ENCODE peak calls at places on chromosomes 3 and 15, in four cellular contexts. H, X, B and Q are unnamed samples.

GRCh38 chr3:2137651-2138050 is 39.0 kb downstream of the CNTN4 start:
- DNase-seq in H (no peak), X (no peak), B (no peak), Q (no peak)

GRCh38 chr3:172749201-172749965 is 1.1 kb upstream of the ECT2 start:
- DNase-seq in H (peak), X (peak), B (no peak), Q (peak)

GRCh38 chr3:16448691-16449090 is 64.8 kb downstream of the RFTN1 start:
- DNase-seq in H (peak), X (peak), B (peak), Q (peak)

GRCh38 chr3:152870027-152870426 is 35.1 kb downstream of the P2RY1 start:
- DNase-seq in H (no peak), X (no peak), B (no peak), Q (no peak)

GRCh38 chr15:74829991-74830390 is 3.6 kb downstream of the CPLX3 start:
- DNase-seq in H (no peak), X (no peak), B (no peak), Q (no peak)

GRCh38 chr15:59688383-59688887 is 685 bp downstream of the BNIP2 start:
- DNase-seq in H (peak), X (peak), B (peak), Q (peak)

GRCh38 chr15:38486946-38487345 is 33.0 kb downstream of the FAM98B start:
- DNase-seq in H (no peak), X (peak), B (no peak), Q (no peak)

GRCh38 chr15:59260090-59260489 is 53.4 kb downstream of the LDHAL6B start:
- DNase-seq in H (no peak), X (no peak), B (no peak), Q (no peak)

GRCh38 chr3:9067352-9067975 is 104.2 kb upstream of the RAD18 start:
- DNase-seq in H (peak), X (peak), B (peak), Q (peak)

GRCh38 chr15:101657968-101658784 is 6.0 kb upstream of the TM2D3 start:
- DNase-seq in H (no peak), X (no peak), B (no peak), Q (no peak)

GRCh38 chr3:135559802-135560201 is 405.7 kb upstream of the PPP2R3A start:
- DNase-seq in H (no peak), X (no peak), B (no peak), Q (no peak)

GRCh38 chr15:52370010-52370409 is 74.4 kb upstream of the MYO5C start:
- DNase-seq in H (no peak), X (no peak), B (peak), Q (peak)

GRCh38 chr3:121724130-121724529 is 25.4 kb downstream of the GOLGB1 start:
- DNase-seq in H (no peak), X (no peak), B (no peak), Q (no peak)

GRCh38 chr3:180804871-180805430 is 107.5 kb upstream of the FXR1 start:
- DNase-seq in H (no peak), X (peak), B (no peak), Q (peak)

GRCh38 chr3:124774305-124774673 is 44.0 kb downstream of the UMPS start:
- DNase-seq in H (peak), X (peak), B (peak), Q (peak)

GRCh38 chr3:123038751-123039150 is 11.2 kb upstream of the SEMA5B start:
- DNase-seq in H (no peak), X (no peak), B (no peak), Q (no peak)

GRCh38 chr15:89099968-89100367 is 11.7 kb downstream of the ABHD2 start:
- DNase-seq in H (no peak), X (no peak), B (no peak), Q (no peak)

GRCh38 chr15:65583701-65584100 is 27.2 kb downstream of the INTS14 start:
- DNase-seq in H (no peak), X (peak), B (no peak), Q (peak)

GRCh38 chr3:62028236-62028635 is 345.1 kb downstream of the FEZF2 start:
- DNase-seq in H (no peak), X (no peak), B (no peak), Q (peak)

GRCh38 chr3:168269019-168269418 is 173.3 kb upstream of the GOLIM4 start:
- DNase-seq in H (no peak), X (no peak), B (no peak), Q (no peak)

GRCh38 chr15:31276596-31277298 is 49.9 kb upstream of the KLF13 start:
- DNase-seq in H (no peak), X (no peak), B (no peak), Q (no peak)

GRCh38 chr3:164467027-164467426 is 611.3 kb downstream of the SI start:
- DNase-seq in H (no peak), X (peak), B (no peak), Q (no peak)

GRCh38 chr3:158456114-158456513 is 114.9 kb upstream of the MLF1 start:
- DNase-seq in H (no peak), X (peak), B (no peak), Q (no peak)

GRCh38 chr3:53230041-53230621 is 25.7 kb downstream of the TKT start:
- DNase-seq in H (no peak), X (no peak), B (no peak), Q (no peak)

GRCh38 chr3:66398228-66399025 is 102.4 kb downstream of the LRIG1 start:
- DNase-seq in H (no peak), X (peak), B (no peak), Q (no peak)

GRCh38 chr3:55481918-55482495 is 5.1 kb downstream of the WNT5A start:
- DNase-seq in H (no peak), X (peak), B (no peak), Q (peak)

GRCh38 chr3:21888656-21889055 is 137.6 kb upstream of the ZNF385D start:
- DNase-seq in H (no peak), X (no peak), B (no peak), Q (no peak)